ENCODE peak calls at places on chromosomes 2 and 18, in four cellular contexts. Q, X, W and Y are unnamed samples.

GRCh38 chr2:102592601-102593000 is 26.8 kb upstream of the SLC9A2 start:
- DNase-seq in Q (peak), X (no peak), W (no peak), Y (no peak)

GRCh38 chr2:233210843-233211600 is 40.5 kb upstream of the ATG16L1 start:
- DNase-seq in Q (peak), X (peak), W (peak), Y (peak)

GRCh38 chr2:69298261-69298660 is 88.8 kb downstream of the GFPT1 start:
- DNase-seq in X (no peak), W (peak), Q (no peak), Y (no peak)

GRCh38 chr2:177724398-177725287 is 332.1 kb downstream of the AGPS start:
- DNase-seq in X (no peak), Q (no peak), W (peak), Y (no peak)

GRCh38 chr2:53911434-53912189 is 51.8 kb upstream of the GPR75 start:
- DNase-seq in X (no peak), W (no peak), Q (no peak), Y (no peak)

GRCh38 chr2:30801821-30802455 is 5.3 kb downstream of the CAPN13 start:
- DNase-seq in W (no peak), X (no peak), Q (no peak), Y (no peak)

GRCh38 chr2:70354264-70354949 is 52.5 kb upstream of the FAM136A start:
- DNase-seq in X (no peak), W (no peak), Q (no peak), Y (no peak)

GRCh38 chr2:180722551-180723239 is 257.7 kb upstream of the UBE2E3 start:
- DNase-seq in X (no peak), W (peak), Q (no peak), Y (no peak)

GRCh38 chr2:128734521-128735295 is 416.0 kb upstream of the HS6ST1 start:
- DNase-seq in X (peak), Q (peak), W (peak), Y (no peak)

GRCh38 chr2:26848336-26849055 is 564 bp downstream of the DPYSL5 start:
- DNase-seq in X (no peak), W (no peak), Q (no peak), Y (no peak)

GRCh38 chr2:49255325-49256023 is 101.2 kb upstream of the FSHR start:
- DNase-seq in X (no peak), Q (no peak), W (no peak), Y (no peak)

GRCh38 chr18:10750386-10751035 is 224.7 kb downstream of the NAPG start:
- DNase-seq in X (no peak), W (no peak), Q (no peak), Y (no peak)

GRCh38 chr2:138811454-138811853 is 31.3 kb upstream of the NXPH2 start:
- DNase-seq in W (no peak), X (no peak), Q (no peak), Y (peak)

GRCh38 chr2:70461981-70462876 is 91.4 kb downstream of the TGFA start:
- DNase-seq in Q (no peak), X (no peak), W (no peak), Y (no peak)

GRCh38 chr2:231672617-231673347 is 35.5 kb upstream of the PTMA start:
- DNase-seq in W (no peak), X (no peak), Q (no peak), Y (no peak)

GRCh38 chr18:2274613-2275012 is 296.7 kb downstream of the METTL4 start:
- DNase-seq in W (no peak), Q (no peak), X (no peak), Y (no peak)

GRCh38 chr2:54871457-54872103 is 148.1 kb downstream of the EML6 start:
- DNase-seq in Q (no peak), X (no peak), W (peak), Y (no peak)

GRCh38 chr2:54042908-54043620 is 72.3 kb upstream of the PSME4 start:
- DNase-seq in X (no peak), Q (no peak), W (no peak), Y (no peak)

GRCh38 chr2:246489-247145 is 17.2 kb downstream of the SH3YL1 start:
- DNase-seq in Q (no peak), W (peak), X (no peak), Y (no peak)

GRCh38 chr18:46061387-46061786 is 10.7 kb downstream of the PSTPIP2 start:
- DNase-seq in X (no peak), W (no peak), Q (no peak), Y (no peak)

GRCh38 chr2:203873921-203874631 is 6.5 kb downstream of the CTLA4 start:
- DNase-seq in X (no peak), W (no peak), Q (no peak), Y (no peak)

GRCh38 chr18:5238371-5238758 is 41.3 kb upstream of the AKAIN1 start:
- DNase-seq in W (no peak), X (peak), Q (peak), Y (no peak)

GRCh38 chr2:113198048-113198789 is 24.4 kb downstream of the PSD4 start:
- DNase-seq in W (no peak), X (no peak), Q (no peak), Y (no peak)

GRCh38 chr2:285506-285905 is 2.4 kb downstream of the ALKAL2 start:
- DNase-seq in W (peak), X (no peak), Q (no peak), Y (no peak)

GRCh38 chr2:84970956-84971798 is at the start of gene KCMF1:
- DNase-seq in Q (peak), X (peak), W (no peak), Y (no peak)

GRCh38 chr2:67374481-67374880 is 22.7 kb upstream of the ETAA1 start:
- DNase-seq in X (no peak), Q (no peak), W (no peak), Y (no peak)

GRCh38 chr2:127376265-127376664 is 11.5 kb downstream of the MAP3K2 start:
- DNase-seq in W (no peak), Q (no peak), X (no peak), Y (no peak)

GRCh38 chr2:152646775-152647174 is 70.5 kb downstream of the PRPF40A start:
- DNase-seq in X (no peak), Q (no peak), W (peak), Y (no peak)

GRCh38 chr2:41922177-41922576 is 125.6 kb upstream of the PKDCC start:
- DNase-seq in W (peak), Q (no peak), X (no peak), Y (no peak)

GRCh38 chr2:12539771-12540170 is 177.0 kb upstream of the TRIB2 start:
- DNase-seq in X (no peak), W (no peak), Q (no peak), Y (no peak)

GRCh38 chr18:73735836-73736235 is 411.8 kb downstream of the FBXO15 start:
- DNase-seq in W (no peak), X (no peak), Q (no peak), Y (no peak)

GRCh38 chr18:37270046-37270665 is 295.4 kb downstream of the CELF4 start:
- DNase-seq in X (no peak), Q (no peak), W (peak), Y (peak)

GRCh38 chr2:236168110-236169067 is at the start of gene GBX2:
- DNase-seq in X (no peak), Q (no peak), W (no peak), Y (no peak)

GRCh38 chr2:12456293-12457151 is 260.2 kb upstream of the TRIB2 start:
- DNase-seq in X (peak), Q (peak), W (peak), Y (peak)

GRCh38 chr2:41879367-41879871 is 168.4 kb upstream of the PKDCC start:
- DNase-seq in X (no peak), W (no peak), Q (no peak), Y (no peak)